ENCODE peak calls at places on chromosomes 16 and 17, in nine cellular contexts. One of them, this sample, is unnamed.

GRCh38 chr17:59154721-59155438 is at the start of gene SKA2:
- DNase-seq in T-cell: peak
- DNase-seq in amniotic epithelial cell: no peak
- DNase-seq in HFFc6: no peak
- DNase-seq in activated CD4-positive, alpha-beta T cell treated with anti-CD3 and anti-CD28 coated beads for 24 hours: peak
- DNase-seq in ureter: no peak
- DNase-seq in stimulated activated CD4-positive, alpha-beta T cell treated with anti-CD3 and anti-CD28 coated beads, Interleukin-15, amount 100 ng/mL, for 1 hour: peak
- DNase-seq in fibroblast of lung: no peak
- DNase-seq in activated naive CD8-positive, alpha-beta T cell treated with anti-CD3 and anti-CD28 coated beads for 36 hours: peak
- DNase-seq in this sample: peak

GRCh38 chr17:33072421-33073175 is 81.0 kb downstream of the SPACA3 start:
- DNase-seq in HFFc6: no peak
- DNase-seq in ureter: no peak
- DNase-seq in T-cell: no peak
- DNase-seq in activated naive CD8-positive, alpha-beta T cell treated with anti-CD3 and anti-CD28 coated beads for 36 hours: no peak
- DNase-seq in activated CD4-positive, alpha-beta T cell treated with anti-CD3 and anti-CD28 coated beads for 24 hours: no peak
- DNase-seq in stimulated activated CD4-positive, alpha-beta T cell treated with anti-CD3 and anti-CD28 coated beads, Interleukin-15, amount 100 ng/mL, for 1 hour: no peak
- DNase-seq in fibroblast of lung: no peak
- DNase-seq in amniotic epithelial cell: no peak
- DNase-seq in this sample: no peak

GRCh38 chr17:10025976-10026785 is 121.1 kb upstream of the RCVRN start:
- DNase-seq in fibroblast of lung: no peak
- DNase-seq in T-cell: no peak
- DNase-seq in HFFc6: no peak
- DNase-seq in ureter: no peak
- DNase-seq in activated naive CD8-positive, alpha-beta T cell treated with anti-CD3 and anti-CD28 coated beads for 36 hours: no peak
- DNase-seq in amniotic epithelial cell: no peak
- DNase-seq in activated CD4-positive, alpha-beta T cell treated with anti-CD3 and anti-CD28 coated beads for 24 hours: no peak
- DNase-seq in stimulated activated CD4-positive, alpha-beta T cell treated with anti-CD3 and anti-CD28 coated beads, Interleukin-15, amount 100 ng/mL, for 1 hour: no peak
- DNase-seq in this sample: no peak

GRCh38 chr16:8921626-8921984 is 39.5 kb downstream of the LITAFD start:
- DNase-seq in activated naive CD8-positive, alpha-beta T cell treated with anti-CD3 and anti-CD28 coated beads for 36 hours: no peak
- DNase-seq in T-cell: no peak
- DNase-seq in amniotic epithelial cell: no peak
- DNase-seq in stimulated activated CD4-positive, alpha-beta T cell treated with anti-CD3 and anti-CD28 coated beads, Interleukin-15, amount 100 ng/mL, for 1 hour: no peak
- DNase-seq in activated CD4-positive, alpha-beta T cell treated with anti-CD3 and anti-CD28 coated beads for 24 hours: no peak
- DNase-seq in HFFc6: no peak
- DNase-seq in ureter: no peak
- DNase-seq in fibroblast of lung: no peak
- DNase-seq in this sample: no peak

GRCh38 chr17:35972945-35973332 is 8.4 kb downstream of the CCL16 start:
- DNase-seq in activated naive CD8-positive, alpha-beta T cell treated with anti-CD3 and anti-CD28 coated beads for 36 hours: no peak
- DNase-seq in fibroblast of lung: no peak
- DNase-seq in stimulated activated CD4-positive, alpha-beta T cell treated with anti-CD3 and anti-CD28 coated beads, Interleukin-15, amount 100 ng/mL, for 1 hour: no peak
- DNase-seq in amniotic epithelial cell: no peak
- DNase-seq in T-cell: no peak
- DNase-seq in HFFc6: no peak
- DNase-seq in ureter: peak
- DNase-seq in activated CD4-positive, alpha-beta T cell treated with anti-CD3 and anti-CD28 coated beads for 24 hours: no peak
- DNase-seq in this sample: no peak

GRCh38 chr16:4316732-4317461 is 1.0 kb downstream of the GLIS2 start:
- DNase-seq in amniotic epithelial cell: no peak
- DNase-seq in T-cell: no peak
- DNase-seq in HFFc6: no peak
- DNase-seq in ureter: peak
- DNase-seq in stimulated activated CD4-positive, alpha-beta T cell treated with anti-CD3 and anti-CD28 coated beads, Interleukin-15, amount 100 ng/mL, for 1 hour: no peak
- DNase-seq in activated CD4-positive, alpha-beta T cell treated with anti-CD3 and anti-CD28 coated beads for 24 hours: no peak
- DNase-seq in activated naive CD8-positive, alpha-beta T cell treated with anti-CD3 and anti-CD28 coated beads for 36 hours: no peak
- DNase-seq in fibroblast of lung: peak
- DNase-seq in this sample: no peak

GRCh38 chr16:64251742-64252141 is 870.1 kb downstream of the CDH11 start:
- DNase-seq in T-cell: no peak
- DNase-seq in fibroblast of lung: no peak
- DNase-seq in stimulated activated CD4-positive, alpha-beta T cell treated with anti-CD3 and anti-CD28 coated beads, Interleukin-15, amount 100 ng/mL, for 1 hour: no peak
- DNase-seq in activated CD4-positive, alpha-beta T cell treated with anti-CD3 and anti-CD28 coated beads for 24 hours: no peak
- DNase-seq in amniotic epithelial cell: no peak
- DNase-seq in HFFc6: no peak
- DNase-seq in activated naive CD8-positive, alpha-beta T cell treated with anti-CD3 and anti-CD28 coated beads for 36 hours: no peak
- DNase-seq in ureter: no peak
- DNase-seq in this sample: no peak

GRCh38 chr16:57530531-57531252 is 5.7 kb downstream of the CCDC102A start:
- DNase-seq in T-cell: no peak
- DNase-seq in fibroblast of lung: no peak
- DNase-seq in amniotic epithelial cell: no peak
- DNase-seq in activated CD4-positive, alpha-beta T cell treated with anti-CD3 and anti-CD28 coated beads for 24 hours: no peak
- DNase-seq in ureter: no peak
- DNase-seq in HFFc6: no peak
- DNase-seq in activated naive CD8-positive, alpha-beta T cell treated with anti-CD3 and anti-CD28 coated beads for 36 hours: no peak
- DNase-seq in stimulated activated CD4-positive, alpha-beta T cell treated with anti-CD3 and anti-CD28 coated beads, Interleukin-15, amount 100 ng/mL, for 1 hour: no peak
- DNase-seq in this sample: no peak

GRCh38 chr16:3458278-3458851 is 14.9 kb downstream of the NAA60 start:
- DNase-seq in amniotic epithelial cell: peak
- DNase-seq in activated naive CD8-positive, alpha-beta T cell treated with anti-CD3 and anti-CD28 coated beads for 36 hours: no peak
- DNase-seq in stimulated activated CD4-positive, alpha-beta T cell treated with anti-CD3 and anti-CD28 coated beads, Interleukin-15, amount 100 ng/mL, for 1 hour: no peak
- DNase-seq in activated CD4-positive, alpha-beta T cell treated with anti-CD3 and anti-CD28 coated beads for 24 hours: no peak
- DNase-seq in fibroblast of lung: peak
- DNase-seq in ureter: no peak
- DNase-seq in T-cell: no peak
- DNase-seq in HFFc6: peak
- DNase-seq in this sample: no peak

GRCh38 chr16:13372421-13372820 is 471.0 kb downstream of the SHISA9 start:
- DNase-seq in fibroblast of lung: no peak
- DNase-seq in activated CD4-positive, alpha-beta T cell treated with anti-CD3 and anti-CD28 coated beads for 24 hours: no peak
- DNase-seq in activated naive CD8-positive, alpha-beta T cell treated with anti-CD3 and anti-CD28 coated beads for 36 hours: no peak
- DNase-seq in amniotic epithelial cell: no peak
- DNase-seq in stimulated activated CD4-positive, alpha-beta T cell treated with anti-CD3 and anti-CD28 coated beads, Interleukin-15, amount 100 ng/mL, for 1 hour: no peak
- DNase-seq in HFFc6: no peak
- DNase-seq in ureter: no peak
- DNase-seq in T-cell: no peak
- DNase-seq in this sample: no peak

GRCh38 chr17:44754276-44754675 is 4.5 kb upstream of the ADAM11 start:
- DNase-seq in activated naive CD8-positive, alpha-beta T cell treated with anti-CD3 and anti-CD28 coated beads for 36 hours: no peak
- DNase-seq in ureter: no peak
- DNase-seq in HFFc6: no peak
- DNase-seq in fibroblast of lung: no peak
- DNase-seq in activated CD4-positive, alpha-beta T cell treated with anti-CD3 and anti-CD28 coated beads for 24 hours: no peak
- DNase-seq in amniotic epithelial cell: no peak
- DNase-seq in T-cell: no peak
- DNase-seq in stimulated activated CD4-positive, alpha-beta T cell treated with anti-CD3 and anti-CD28 coated beads, Interleukin-15, amount 100 ng/mL, for 1 hour: no peak
- DNase-seq in this sample: no peak